ENCODE peak calls at places on chromosomes 5 and 9, in five cellular contexts. I, X, U, E and B are unnamed samples.

GRCh38 chr5:140424135-140424534 is 22.5 kb downstream of the ANKHD1 start:
- DNase-seq in X (no peak), U (no peak), I (no peak), E (no peak), B (no peak)

GRCh38 chr5:981466-981865 is 27.1 kb upstream of the NKD2 start:
- DNase-seq in E (no peak), X (no peak), U (no peak), I (no peak), B (no peak)

GRCh38 chr9:135605238-135605781 is 34.0 kb downstream of the GLT6D1 start:
- DNase-seq in U (no peak), X (peak; percentile 12), I (peak; percentile 24), E (no peak), B (peak; percentile 32)

GRCh38 chr9:1982074-1982473 is 33.1 kb upstream of the SMARCA2 start:
- DNase-seq in X (no peak), U (no peak), E (no peak), I (no peak), B (no peak)

GRCh38 chr9:98658965-98659364 is 49.8 kb downstream of the GABBR2 start:
- DNase-seq in I (no peak), U (no peak), X (no peak), E (no peak), B (no peak)

GRCh38 chr9:135085830-135086546 is 1.5 kb upstream of the OLFM1 start:
- DNase-seq in I (peak; percentile 86), X (peak; percentile 79), U (no peak), E (peak; percentile 75), B (peak; percentile 93)

GRCh38 chr9:81650836-81651545 is 38.4 kb downstream of the TLE1 start:
- DNase-seq in X (no peak), I (no peak), E (no peak), U (no peak), B (no peak)

GRCh38 chr9:38008168-38009034 is 60.6 kb downstream of the SHB start:
- DNase-seq in I (peak; percentile 35), U (no peak), X (no peak), E (no peak), B (no peak)

GRCh38 chr5:58617236-58617635 is 34.4 kb downstream of the RAB3C start:
- DNase-seq in X (no peak), I (no peak), E (no peak), U (no peak), B (no peak)

GRCh38 chr5:55151923-55152842 is 7.8 kb upstream of the GPX8 start:
- DNase-seq in X (no peak), E (no peak), U (no peak), I (no peak), B (no peak)

GRCh38 chr9:114694719-114695269 is 12.8 kb upstream of the TEX48 start:
- DNase-seq in I (no peak), E (no peak), U (no peak), X (no peak), B (no peak)

GRCh38 chr5:541148-541887 is 17.1 kb upstream of the SLC9A3 start:
- DNase-seq in U (no peak), E (peak; percentile 9), I (no peak), X (no peak), B (no peak)

GRCh38 chr5:181124526-181124925 is 6.4 kb downstream of the OR2V1 start:
- DNase-seq in I (no peak), X (no peak), U (no peak), E (no peak), B (no peak)

GRCh38 chr5:115378754-115379153 is 82.3 kb upstream of the CCDC112 start:
- DNase-seq in U (no peak), I (no peak), X (no peak), E (no peak), B (no peak)

GRCh38 chr5:169296456-169297220 is 4.3 kb downstream of the SLIT3 start:
- DNase-seq in U (no peak), X (peak; percentile 35), E (no peak), I (no peak), B (no peak)
- H3K27ac ChIP-seq in U (peak overlapping the region; percentile 85), X (no peak overlapping the region), E (no peak overlapping the region), I (no peak overlapping the region), B (no peak overlapping the region)

GRCh38 chr5:14727428-14727865 is 62.9 kb downstream of the OTULIN start:
- DNase-seq in X (peak; percentile 81), E (peak; percentile 71), I (peak; percentile 80), U (no peak), B (peak; percentile 84)
- TF ChIP-seq CTCF in X (peak; percentile 93), E (peak; percentile 95), I (peak; percentile 79), U (peak; percentile 94), B (peak; percentile 92)

GRCh38 chr9:129464972-129465833 is 155.7 kb downstream of the C9orf50 start:
- DNase-seq in U (no peak), X (no peak), I (no peak), E (no peak), B (peak; percentile 60)
- H3K27ac ChIP-seq in U (no peak overlapping the region), X (no peak overlapping the region), I (no peak overlapping the region), E (no peak overlapping the region), B (no peak overlapping the region)

GRCh38 chr5:71589903-71590302 is 2.8 kb downstream of the MCCC2 start:
- DNase-seq in X (no peak), U (no peak), I (no peak), E (no peak), B (no peak)

GRCh38 chr5:71588533-71588885 is 1.4 kb downstream of the MCCC2 start:
- DNase-seq in I (no peak), E (no peak), U (no peak), X (no peak), B (no peak)

GRCh38 chr5:71587709-71588532 is 781 bp downstream of the MCCC2 start:
- DNase-seq in X (no peak), I (no peak), U (no peak), E (no peak), B (peak; percentile 20)

GRCh38 chr5:71586052-71586940 is 844 bp upstream of the MCCC2 start:
- DNase-seq in X (no peak), I (no peak), U (no peak), E (no peak), B (peak; percentile 21)

GRCh38 chr5:71586941-71587708 is at the start of gene MCCC2:
- DNase-seq in E (peak; percentile 98), I (peak; percentile 98), U (peak; percentile 82), X (peak; percentile 98), B (peak; percentile 99)
- TF ChIP-seq CTCF in E (no peak), I (no peak), U (no peak), X (no peak), B (no peak)